ENCODE peak calls at places on chromosome 13, in five cellular contexts. C, S, R, W and H are unnamed samples.

GRCh38 chr13:39196957-39197644 is 158.8 kb downstream of the NHLRC3 start:
- DNase-seq in C (no peak), S (no peak), R (no peak), W (no peak), H (no peak)

GRCh38 chr13:35693142-35693784 is 216.8 kb upstream of the MAB21L1 start:
- DNase-seq in C (no peak), S (no peak), R (peak; percentile 48), W (no peak), H (no peak)

GRCh38 chr13:33290421-33290965 is 4.9 kb upstream of the STARD13 start:
- DNase-seq in C (no peak), S (no peak), R (no peak), W (no peak), H (no peak)

GRCh38 chr13:67950594-67950993 is 720.5 kb upstream of the PCDH9 start:
- DNase-seq in C (no peak), S (no peak), R (no peak), W (no peak), H (no peak)

GRCh38 chr13:74074723-74075122 is 59.5 kb downstream of the KLF12 start:
- DNase-seq in C (no peak), S (no peak), R (peak; percentile 46), W (no peak), H (no peak)

GRCh38 chr13:98108330-98108729 is 34.6 kb upstream of the FARP1 start:
- DNase-seq in C (no peak), S (no peak), R (peak; percentile 48), W (no peak), H (no peak)

GRCh38 chr13:102567857-102568256 is 28.9 kb upstream of the TPP2 start:
- DNase-seq in C (no peak), S (no peak), R (no peak), W (no peak), H (no peak)

GRCh38 chr13:73825143-73825542 is 309.1 kb downstream of the KLF12 start:
- DNase-seq in C (no peak), S (no peak), R (no peak), W (no peak), H (no peak)

GRCh38 chr13:93646247-93646646 is 419.6 kb downstream of the GPC6 start:
- DNase-seq in C (no peak), S (no peak), R (no peak), W (no peak), H (no peak)

GRCh38 chr13:25232937-25233515 is 54.3 kb downstream of the MTMR6 start:
- DNase-seq in C (no peak), S (no peak), R (peak; percentile 21), W (no peak), H (no peak)

GRCh38 chr13:112966776-112967175 is 2.2 kb upstream of the MCF2L start:
- DNase-seq in C (no peak), S (no peak), R (no peak), W (peak; percentile 37), H (no peak)
- H3K27me3 ChIP-seq in C (peaks cover 8% of the 10 kb centered on the region), S (no peaks in the 10 kb centered on the region), R (peaks cover 72% of the 10 kb centered on the region), W (peaks cover 77% of the 10 kb centered on the region), H (peaks cover 63% of the 10 kb centered on the region)

DNA sequence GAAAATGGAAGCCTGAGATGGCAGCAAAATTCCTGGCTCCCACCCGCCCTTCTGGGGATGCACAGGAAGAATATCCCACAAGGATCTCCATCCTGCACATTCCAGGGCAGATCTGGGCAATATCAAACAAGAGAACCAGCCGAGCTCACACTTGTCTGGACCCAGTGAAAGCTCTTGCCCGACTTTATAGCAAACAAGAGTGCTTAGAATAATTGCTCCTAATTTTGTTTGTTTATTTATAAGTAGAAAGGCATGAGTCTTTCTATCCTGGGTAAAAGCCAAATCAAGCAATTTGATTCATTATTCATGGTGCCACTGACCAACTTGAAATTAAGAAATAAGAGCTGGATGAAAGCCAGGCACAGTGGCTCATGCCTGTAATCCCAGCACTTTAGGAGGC is 110.4 kb upstream of the ABCC4 start:
- DNase-seq in C (no peak), S (no peak), R (no peak), W (no peak), H (no peak)
- H3K4me3 ChIP-seq in C (no peak overlapping the region), S (no peak overlapping the region), R (no peak overlapping the region), W (no peak overlapping the region), H (no peak overlapping the region)

DNA sequence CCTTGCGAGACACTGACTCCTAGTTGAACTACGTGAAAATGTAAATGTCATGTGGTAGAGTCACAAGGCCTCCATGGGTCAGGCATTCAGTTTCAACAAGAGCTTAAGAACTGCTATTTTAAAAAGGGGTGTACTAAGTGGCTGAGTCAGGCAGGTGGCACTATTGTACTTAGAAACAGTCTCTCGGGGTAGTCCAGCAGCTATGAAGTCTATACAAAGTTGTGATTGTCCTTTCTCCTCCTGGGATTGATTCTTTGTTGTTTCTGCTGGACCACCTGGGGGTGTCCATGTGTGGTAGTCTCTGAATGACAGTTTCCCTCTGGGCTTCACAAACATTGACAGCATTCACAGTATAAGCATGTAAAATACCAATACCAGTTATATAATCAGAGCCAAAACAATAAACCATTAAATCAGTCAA is 33.0 kb downstream of the UGGT2 start:
- DNase-seq in C (no peak), S (no peak), R (peak; percentile 67), W (no peak), H (peak; percentile 27)
- TF ChIP-seq CTCF in C (peak; percentile 46), S (peak; percentile 35), R (peak; percentile 63), W (peak; percentile 60), H (peak; percentile 65)

GRCh38 chr13:78606471-78607408 is 3.4 kb upstream of the POU4F1 start:
- DNase-seq in C (no peak), S (no peak), R (no peak), W (no peak), H (no peak)
- H3K27me3 ChIP-seq in C (peaks cover 36% of the 10 kb centered on the region), S (peaks cover 30% of the 10 kb centered on the region), R (peaks cover 89% of the 10 kb centered on the region), W (peaks cover 83% of the 10 kb centered on the region), H (peaks cover 80% of the 10 kb centered on the region)

DNA sequence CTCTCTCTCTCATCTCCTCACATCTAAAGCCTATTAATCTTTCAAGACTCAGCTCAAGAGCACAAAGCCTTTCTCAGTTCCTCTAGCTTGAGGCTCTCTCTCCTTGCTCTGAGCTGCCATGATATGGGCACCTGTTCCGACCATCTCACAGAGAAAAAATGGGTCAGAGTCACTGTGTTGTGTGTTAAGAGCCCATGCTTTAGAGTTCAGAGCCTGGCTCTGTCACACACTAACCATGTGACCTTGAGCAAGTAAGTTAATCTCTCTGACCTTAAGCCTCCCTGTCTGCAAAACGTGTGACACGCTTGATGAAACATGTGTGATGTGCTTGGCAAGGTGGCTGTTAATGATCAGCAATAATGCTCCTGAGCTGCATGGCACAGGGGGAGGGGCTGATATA is 245.2 kb downstream of the DLEU7 start:
- DNase-seq in C (no peak), S (no peak), R (no peak), W (no peak), H (no peak)
- H3K4me3 ChIP-seq in C (no peak overlapping the region), S (no peak overlapping the region), R (no peak overlapping the region), W (no peak overlapping the region), H (no peak overlapping the region)

GRCh38 chr13:20305587-20305986 is 73.5 kb upstream of the GJB6 start:
- DNase-seq in C (no peak), S (no peak), R (no peak), W (no peak), H (no peak)
- TF ChIP-seq CTCF in C (no peak), S (no peak), R (no peak), W (no peak), H (no peak)